ENCODE peak calls at places on chromosomes 16 and 17, in five cellular contexts. One of them, this sample, is unnamed.

GRCh38 chr16:65991149-65991701 is 375.3 kb upstream of the CDH5 start:
- DNase-seq in astrocyte of the spinal cord: no peak
- DNase-seq in astrocyte of the hippocampus: no peak
- DNase-seq in NCI-H510A: no peak
- DNase-seq in GM19239: no peak
- DNase-seq in this sample: no peak

GRCh38 chr17:83156408-83156807 is 77.0 kb downstream of the METRNL start:
- DNase-seq in astrocyte of the hippocampus: no peak
- DNase-seq in astrocyte of the spinal cord: no peak
- DNase-seq in GM19239: no peak
- DNase-seq in NCI-H510A: no peak
- DNase-seq in this sample: no peak

GRCh38 chr17:49696233-49696761 is 11.5 kb downstream of the SLC35B1 start:
- DNase-seq in astrocyte of the hippocampus: no peak
- DNase-seq in GM19239: no peak
- DNase-seq in NCI-H510A: no peak
- DNase-seq in astrocyte of the spinal cord: no peak
- DNase-seq in this sample: no peak

GRCh38 chr17:42881768-42882565 is 18.6 kb upstream of the G6PC1 start:
- DNase-seq in GM19239: no peak
- DNase-seq in astrocyte of the spinal cord: no peak
- DNase-seq in NCI-H510A: no peak
- DNase-seq in astrocyte of the hippocampus: no peak
- DNase-seq in this sample: no peak

GRCh38 chr16:89847056-89847929 is 19.0 kb downstream of the SPIRE2 start:
- DNase-seq in astrocyte of the hippocampus: no peak
- DNase-seq in NCI-H510A: no peak
- DNase-seq in astrocyte of the spinal cord: no peak
- DNase-seq in GM19239: no peak
- DNase-seq in this sample: no peak

GRCh38 chr17:34567665-34568064 is 11.7 kb upstream of the TMEM132E start:
- DNase-seq in NCI-H510A: no peak
- DNase-seq in astrocyte of the hippocampus: no peak
- DNase-seq in astrocyte of the spinal cord: no peak
- DNase-seq in GM19239: no peak
- DNase-seq in this sample: no peak

GRCh38 chr17:13415877-13416416 is 185.8 kb downstream of the HS3ST3A1 start:
- DNase-seq in GM19239: no peak
- DNase-seq in astrocyte of the hippocampus: peak; percentile 76
- DNase-seq in NCI-H510A: no peak
- DNase-seq in astrocyte of the spinal cord: peak; percentile 51
- DNase-seq in this sample: peak; percentile 81

GRCh38 chr17:7841622-7842379 is 7.8 kb downstream of the KDM6B start:
- DNase-seq in astrocyte of the spinal cord: peak; percentile 95
- DNase-seq in astrocyte of the hippocampus: peak; percentile 97
- DNase-seq in GM19239: no peak
- DNase-seq in NCI-H510A: peak; percentile 74
- DNase-seq in this sample: peak; percentile 65

GRCh38 chr17:15268003-15268402 is 2.9 kb upstream of the PMP22 start:
- DNase-seq in astrocyte of the spinal cord: no peak
- DNase-seq in GM19239: no peak
- DNase-seq in astrocyte of the hippocampus: no peak
- DNase-seq in NCI-H510A: no peak
- DNase-seq in this sample: no peak

GRCh38 chr17:76955191-76955590 is 87.0 kb downstream of the MGAT5B start:
- DNase-seq in astrocyte of the spinal cord: no peak
- DNase-seq in GM19239: no peak
- DNase-seq in NCI-H510A: no peak
- DNase-seq in astrocyte of the hippocampus: no peak
- DNase-seq in this sample: no peak

GRCh38 chr16:50334106-50334975 is 34.4 kb downstream of the BRD7 start:
- DNase-seq in NCI-H510A: no peak
- DNase-seq in astrocyte of the spinal cord: no peak
- DNase-seq in GM19239: no peak
- DNase-seq in astrocyte of the hippocampus: no peak
- DNase-seq in this sample: peak; percentile 47

GRCh38 chr17:80455328-80455710 is 21.1 kb downstream of the NPTX1 start:
- DNase-seq in GM19239: peak; percentile 68
- DNase-seq in astrocyte of the spinal cord: no peak
- DNase-seq in astrocyte of the hippocampus: no peak
- DNase-seq in NCI-H510A: peak; percentile 68
- DNase-seq in this sample: no peak